ENCODE peak calls at places on chromosomes 1 and 21, in ten cellular contexts. Z is upper lobe of right lung, N is dorsolateral prefrontal cortex, G is retinal pigment epithelial cell, I is transverse colon, M is progenitor cell of endocrine pancreas, A is fibroblast of mammary gland, V is GM12878, L is A549, X is heart left ventricle. R is an unnamed sample.

GRCh38 chr1:240199758-240200655 is 108.3 kb downstream of the FMN2 start:
- DNase-seq in Z (no peak), N (no peak), G (no peak), I (no peak), M (no peak), A (no peak), V (no peak), L (no peak), X (no peak), R (no peak)

GRCh38 chr1:31182352-31182751 is 57.3 kb downstream of the NKAIN1 start:
- DNase-seq in Z (peak; percentile 79), N (peak; percentile 36), G (no peak), I (peak; percentile 64), M (peak; percentile 88), A (peak; percentile 96), V (no peak), L (peak; percentile 82), X (peak; percentile 79), R (peak; percentile 88)

GRCh38 chr1:198352975-198353695 is 187.3 kb downstream of the ATP6V1G3 start:
- DNase-seq in Z (no peak), N (no peak), G (no peak), I (no peak), M (no peak), A (no peak), V (peak; percentile 33), L (no peak), X (no peak), R (no peak)

GRCh38 chr1:165057956-165058355 is 298.6 kb downstream of the LMX1A start:
- DNase-seq in Z (no peak), N (no peak), G (no peak), I (no peak), M (no peak), A (no peak), V (no peak), L (no peak), X (no peak), R (no peak)

GRCh38 chr1:198649598-198650338 is 10.9 kb downstream of the PTPRC start:
- DNase-seq in Z (no peak), N (no peak), G (no peak), I (no peak), M (no peak), A (no peak), V (no peak), L (no peak), X (no peak), R (no peak)

GRCh38 chr1:176803596-176803995 is 340.6 kb downstream of the PAPPA2 start:
- DNase-seq in Z (no peak), N (no peak), G (no peak), I (no peak), M (no peak), A (no peak), V (no peak), L (no peak), X (no peak), R (no peak)

GRCh38 chr1:62066713-62067112 is 127.9 kb upstream of the L1TD1 start:
- DNase-seq in Z (no peak), N (no peak), G (no peak), I (no peak), M (no peak), A (no peak), V (no peak), L (no peak), X (no peak), R (no peak)

GRCh38 chr21:35354078-35354477 is 305.0 kb upstream of the RUNX1 start:
- DNase-seq in Z (no peak), N (no peak), G (no peak), I (no peak), M (no peak), A (no peak), V (no peak), L (no peak), X (no peak), R (no peak)

GRCh38 chr1:214383381-214384372 is 102.7 kb downstream of the SMYD2 start:
- DNase-seq in Z (no peak), N (no peak), G (no peak), I (no peak), M (no peak), A (no peak), V (no peak), L (no peak), X (no peak), R (no peak)

GRCh38 chr1:206953626-206954025 is 7.4 kb upstream of the PIGR start:
- DNase-seq in Z (no peak), N (no peak), G (no peak), I (no peak), M (no peak), A (no peak), V (no peak), L (no peak), X (no peak), R (no peak)

GRCh38 chr1:119737040-119737682 is 25.4 kb downstream of the PHGDH start:
- DNase-seq in Z (no peak), N (peak; percentile 75), G (peak; percentile 56), I (peak; percentile 39), M (peak; percentile 37), A (no peak), V (no peak), L (no peak), X (peak; percentile 35), R (no peak)

GRCh38 chr1:183070923-183071618 is 47.9 kb downstream of the LAMC1 start:
- DNase-seq in Z (no peak), N (no peak), G (no peak), I (no peak), M (no peak), A (peak; percentile 93), V (peak; percentile 94), L (no peak), X (no peak), R (peak; percentile 98)

GRCh38 chr1:184075040-184076029 is 23.8 kb downstream of the TSEN15 start:
- DNase-seq in Z (no peak), N (no peak), G (no peak), I (peak; percentile 15), M (no peak), A (peak; percentile 70), V (no peak), L (peak; percentile 48), X (peak; percentile 41), R (peak; percentile 69)

GRCh38 chr1:42922687-42923366 is 35.8 kb downstream of the SLC2A1 start:
- DNase-seq in Z (no peak), N (no peak), G (no peak), I (peak; percentile 59), M (no peak), A (peak; percentile 71), V (peak; percentile 69), L (peak; percentile 83), X (no peak), R (peak; percentile 69)

GRCh38 chr1:42926235-42926869 is 32.3 kb downstream of the SLC2A1 start:
- DNase-seq in Z (peak; percentile 28), N (no peak), G (no peak), I (no peak), M (no peak), A (no peak), V (no peak), L (no peak), X (no peak), R (no peak)

GRCh38 chr1:42923367-42924248 is 35.1 kb downstream of the SLC2A1 start:
- DNase-seq in Z (no peak), N (no peak), G (no peak), I (no peak), M (no peak), A (no peak), V (no peak), L (no peak), X (no peak), R (no peak)

GRCh38 chr1:42925132-42925769 is 33.4 kb downstream of the SLC2A1 start:
- DNase-seq in Z (no peak), N (no peak), G (no peak), I (no peak), M (no peak), A (no peak), V (no peak), L (no peak), X (no peak), R (no peak)

DNA sequence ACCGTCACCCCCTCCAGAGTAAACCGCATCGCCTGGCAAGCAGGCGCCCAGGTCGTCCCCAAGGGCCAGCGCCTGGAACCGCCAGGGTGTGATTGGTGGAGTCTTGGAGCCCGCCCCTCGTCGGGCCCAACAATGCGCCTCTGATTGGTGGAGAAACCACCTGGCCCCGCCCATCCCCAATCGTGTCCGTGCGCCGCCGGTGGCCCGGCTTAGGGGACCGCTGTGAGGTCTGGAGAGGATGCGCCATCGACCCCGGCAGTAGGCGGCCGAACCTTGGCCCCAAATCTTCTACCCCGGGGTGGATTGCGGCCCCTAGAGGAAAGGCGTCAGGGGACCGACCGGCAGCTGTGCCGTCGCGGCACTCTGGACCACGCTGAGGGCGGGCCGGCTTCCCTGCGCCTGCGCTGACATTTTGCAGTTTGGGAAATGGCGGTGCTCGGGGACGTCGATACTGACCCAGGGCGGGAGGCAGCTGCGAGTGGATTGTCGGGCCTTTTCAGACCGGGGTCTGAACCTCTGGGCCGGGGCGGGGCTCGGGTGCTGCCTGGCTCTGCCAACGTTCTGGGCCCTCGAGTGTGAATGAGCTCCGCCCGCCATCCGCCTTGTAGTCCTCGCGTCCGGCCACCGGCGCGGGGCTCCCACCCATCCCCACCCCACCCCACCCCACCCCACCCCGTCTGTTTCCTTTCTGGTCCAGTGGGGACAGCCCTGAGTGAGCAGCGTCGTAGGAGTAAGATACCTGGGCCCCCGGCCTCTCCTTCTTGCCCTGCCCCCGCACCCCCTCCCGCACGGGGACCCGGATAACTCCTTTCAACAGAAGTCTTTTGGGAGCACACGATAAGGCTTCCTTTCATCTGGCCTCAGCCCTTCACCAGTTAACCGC is 34.2 kb downstream of the SLC2A1 start:
- DNase-seq in Z (peak; percentile 95), N (peak; percentile 96), G (peak; percentile 62), I (peak; percentile 96), M (peak; percentile 92), A (peak; percentile 80), V (peak; percentile 72), L (peak; percentile 91), X (peak; percentile 96), R (peak; percentile 80)
- TF ChIP-seq CTCF in Z (peak; percentile 12), N (peak; percentile 49), G (peak; percentile 37), I (no peak), M (peak; percentile 27), A (no peak), V (peak; percentile 17), L (no peak), X (peak; percentile 18), R (no peak)

GRCh38 chr1:113976609-113977278 is 2.5 kb upstream of the OLFML3 start:
- DNase-seq in Z (no peak), N (no peak), G (no peak), I (no peak), M (no peak), A (peak; percentile 60), V (no peak), L (no peak), X (no peak), R (peak; percentile 66)
- TF ChIP-seq CTCF in Z (peak; percentile 45), N (peak; percentile 32), G (peak; percentile 76), I (no peak), M (peak; percentile 58), A (peak; percentile 82), V (peak; percentile 27), L (peak; percentile 21), X (peak; percentile 35), R (peak; percentile 87)

GRCh38 chr1:227447531-227447990 is 115.8 kb upstream of the ZNF678 start:
- DNase-seq in Z (peak; percentile 68), N (no peak), G (no peak), I (no peak), M (peak; percentile 36), A (no peak), V (no peak), L (no peak), X (peak; percentile 78), R (peak; percentile 47)
- TF ChIP-seq CTCF in Z (peak; percentile 67), N (peak; percentile 53), G (peak; percentile 57), I (peak; percentile 53), M (peak; percentile 55), A (peak; percentile 29), V (no peak), L (peak; percentile 22), X (peak; percentile 64), R (peak; percentile 56)

GRCh38 chr1:161725888-161726630 is 4.7 kb downstream of the FCRLB start:
- DNase-seq in Z (peak; percentile 77), N (peak; percentile 48), G (no peak), I (peak; percentile 40), M (peak; percentile 32), A (peak; percentile 42), V (no peak), L (peak; percentile 60), X (peak; percentile 57), R (peak; percentile 49)
- TF ChIP-seq CTCF in Z (peak; percentile 27), N (no peak), G (peak; percentile 19), I (no peak), M (peak; percentile 52), A (peak; percentile 38), V (no peak), L (no peak), X (no peak), R (peak; percentile 59)